ENCODE peak calls at places on chromosome 3, in six cellular contexts. Y, F, S, P, T and I are unnamed samples.

GRCh38 chr3:128607710-128608048 is 42.9 kb downstream of the RPN1 start:
- DNase-seq in S (no peak), F (no peak), Y (no peak), P (no peak), T (no peak), I (no peak)

GRCh38 chr3:122680381-122681293 is at the start of gene PARP14:
- DNase-seq in S (peak; percentile 86), Y (peak; percentile 23), T (peak; percentile 39), F (peak; percentile 56), P (peak; percentile 49), I (no peak)

GRCh38 chr3:128071771-128072453 is 19.7 kb downstream of the SEC61A1 start:
- DNase-seq in P (no peak), T (no peak), F (no peak), Y (no peak), S (peak; percentile 67), I (no peak)

GRCh38 chr3:181710581-181711255 is 1.0 kb upstream of the SOX2 start:
- DNase-seq in P (no peak), S (no peak), Y (no peak), F (no peak), T (peak; percentile 61), I (no peak)

GRCh38 chr3:104291437-104291851 is 1075.3 kb upstream of the ALCAM start:
- DNase-seq in S (no peak), T (no peak), Y (no peak), P (no peak), F (no peak), I (no peak)

GRCh38 chr3:53236112-53236841 is 19.5 kb downstream of the TKT start:
- DNase-seq in F (no peak), P (no peak), S (peak; percentile 92), Y (no peak), T (peak; percentile 55), I (peak; percentile 71)

GRCh38 chr3:101853971-101854370 is 4.7 kb downstream of the NFKBIZ start:
- DNase-seq in Y (no peak), T (no peak), P (no peak), F (no peak), S (no peak), I (no peak)

GRCh38 chr3:157443873-157444770 is 7.5 kb downstream of the PTX3 start:
- DNase-seq in P (no peak), T (no peak), S (no peak), Y (no peak), F (no peak), I (no peak)

GRCh38 chr3:184234224-184234623 is 4.8 kb downstream of the VWA5B2 start:
- DNase-seq in T (peak; percentile 33), S (no peak), Y (no peak), P (no peak), F (no peak), I (peak; percentile 51)

GRCh38 chr3:58999134-58999778 is 50.6 kb downstream of the CFAP20DC start:
- DNase-seq in P (no peak), F (no peak), T (no peak), S (no peak), Y (no peak), I (no peak)

GRCh38 chr3:116678853-116679252 is 30.7 kb upstream of the TUSC7 start:
- DNase-seq in S (no peak), Y (no peak), F (no peak), T (no peak), P (no peak), I (no peak)

GRCh38 chr3:46705751-46706572 is 4.8 kb downstream of the TMIE start:
- DNase-seq in P (no peak), Y (no peak), T (no peak), F (no peak), S (peak; percentile 67), I (no peak)

GRCh38 chr3:188861847-188862740 is 309.7 kb upstream of the TPRG1 start:
- DNase-seq in P (no peak), T (no peak), S (no peak), Y (no peak), F (no peak), I (no peak)

GRCh38 chr3:13537926-13538325 is 11.0 kb upstream of the FBLN2 start:
- DNase-seq in F (no peak), S (peak; percentile 84), T (no peak), P (no peak), Y (no peak), I (peak; percentile 85)

GRCh38 chr3:123347205-123347604 is 101.7 kb downstream of the ADCY5 start:
- DNase-seq in P (no peak), F (no peak), S (no peak), Y (no peak), T (no peak), I (no peak)

GRCh38 chr3:61080737-61081445 is 170.4 kb downstream of the FHIT start:
- DNase-seq in T (no peak), Y (no peak), P (no peak), S (no peak), F (no peak), I (no peak)

GRCh38 chr3:94587291-94587690 is 524.4 kb downstream of the NSUN3 start:
- DNase-seq in F (no peak), Y (no peak), P (no peak), S (no peak), T (no peak), I (no peak)

GRCh38 chr3:97793415-97794019 is 28.3 kb upstream of the CRYBG3 start:
- DNase-seq in P (no peak), S (no peak), Y (no peak), T (no peak), F (peak; percentile 23), I (peak; percentile 23)

GRCh38 chr3:17852217-17852616 is 109.8 kb upstream of the TBC1D5 start:
- DNase-seq in Y (no peak), F (no peak), S (no peak), T (no peak), P (no peak), I (no peak)